ENCODE peak calls at places on chromosomes 6 and 20, in four cellular contexts. P, X, F and G are unnamed samples.

GRCh38 chr6:2626381-2626780 is 124.3 kb downstream of the MYLK4 start:
- DNase-seq in P (no peak), X (no peak), F (no peak), G (no peak)

GRCh38 chr6:111087871-111088667 is 766 bp downstream of the SLC16A10 start:
- DNase-seq in P (peak), X (no peak), F (peak), G (no peak)

GRCh38 chr20:25035924-25036323 is 22.0 kb downstream of the ACSS1 start:
- DNase-seq in P (no peak), X (no peak), F (no peak), G (no peak)

GRCh38 chr6:108526739-108527174 is 34.0 kb upstream of the FOXO3 start:
- DNase-seq in P (no peak), X (peak), F (peak), G (peak)

GRCh38 chr6:159758031-159759001 is 3.5 kb upstream of the ACAT2 start:
- DNase-seq in P (peak), X (no peak), F (peak), G (no peak)

GRCh38 chr6:38784506-38785235 is 69.6 kb downstream of the DNAH8 start:
- DNase-seq in P (no peak), X (no peak), F (no peak), G (no peak)

GRCh38 chr6:169162968-169163903 is 90.4 kb downstream of the THBS2 start:
- DNase-seq in P (peak), X (no peak), F (peak), G (peak)

GRCh38 chr6:134080171-134080795 is 27.9 kb upstream of the SLC2A12 start:
- DNase-seq in P (no peak), X (no peak), F (no peak), G (no peak)

GRCh38 chr20:19709635-19710335 is 48.3 kb upstream of the RIN2 start:
- DNase-seq in P (no peak), X (no peak), F (no peak), G (no peak)

GRCh38 chr6:14459315-14459714 is 341.7 kb downstream of the CD83 start:
- DNase-seq in P (no peak), X (no peak), F (no peak), G (no peak)

GRCh38 chr6:5869261-5869660 is 137.5 kb downstream of the NRN1 start:
- DNase-seq in P (no peak), X (no peak), F (no peak), G (no peak)

GRCh38 chr6:125748534-125749111 is 809 bp upstream of the HEY2 start:
- DNase-seq in P (no peak), X (no peak), F (peak), G (no peak)

GRCh38 chr20:37387519-37388269 is 41.8 kb downstream of the SRC start:
- DNase-seq in P (no peak), X (no peak), F (no peak), G (no peak)

GRCh38 chr20:2084703-2085102 is 16.9 kb upstream of the STK35 start:
- DNase-seq in P (no peak), X (no peak), F (no peak), G (no peak)

GRCh38 chr20:45969712-45970634 is 2.0 kb downstream of the ZNF335 start:
- DNase-seq in P (peak), X (peak), F (peak), G (no peak)

GRCh38 chr6:129446272-129446851 is 263.6 kb downstream of the ARHGAP18 start:
- DNase-seq in P (no peak), X (no peak), F (no peak), G (no peak)

GRCh38 chr20:41287327-41287726 is 30.2 kb downstream of the ZHX3 start:
- DNase-seq in P (no peak), X (no peak), F (no peak), G (no peak)

GRCh38 chr20:33262658-33263065 is 20.4 kb upstream of the BPIFB1 start:
- DNase-seq in P (peak), X (peak), F (peak), G (peak)

GRCh38 chr20:18541741-18542140 is 25.5 kb upstream of the SMIM26 start:
- DNase-seq in P (no peak), X (no peak), F (no peak), G (no peak)

GRCh38 chr6:57257911-57258541 is 35.9 kb upstream of the RAB23 start:
- DNase-seq in P (no peak), X (no peak), F (no peak), G (no peak)

GRCh38 chr6:120211955-120212792 is 862.6 kb upstream of the MAN1A1 start:
- DNase-seq in P (no peak), X (no peak), F (peak), G (no peak)

GRCh38 chr6:48213076-48213788 is 102.2 kb upstream of the PTCHD4 start:
- DNase-seq in P (no peak), X (no peak), F (peak), G (no peak)

GRCh38 chr6:169669889-169670288 is 31.9 kb downstream of the WDR27 start:
- DNase-seq in P (no peak), X (no peak), F (no peak), G (no peak)

GRCh38 chr20:53676987-53677386 is 83.3 kb upstream of the ZNF217 start:
- DNase-seq in P (no peak), X (no peak), F (no peak), G (no peak)

GRCh38 chr6:31129130-31129529 is 8.9 kb upstream of the CDSN start:
- DNase-seq in P (no peak), X (no peak), F (no peak), G (no peak)

GRCh38 chr20:47432251-47433210 is 69.2 kb upstream of the NCOA3 start:
- DNase-seq in P (peak), X (no peak), F (peak), G (no peak)

GRCh38 chr20:41738584-41739193 is 120.5 kb upstream of the CHD6 start:
- DNase-seq in P (peak), X (peak), F (peak), G (peak)

GRCh38 chr6:2891768-2892170 is 11.3 kb downstream of the SERPINB9 start:
- DNase-seq in P (no peak), X (no peak), F (no peak), G (no peak)

GRCh38 chr6:131721161-131721560 is 10.3 kb upstream of the CTAGE9 start:
- DNase-seq in P (no peak), X (no peak), F (no peak), G (no peak)
- TF ChIP-seq TCF7L2 in P (no peak), X (no peak), F (no peak), G (no peak)

DNA sequence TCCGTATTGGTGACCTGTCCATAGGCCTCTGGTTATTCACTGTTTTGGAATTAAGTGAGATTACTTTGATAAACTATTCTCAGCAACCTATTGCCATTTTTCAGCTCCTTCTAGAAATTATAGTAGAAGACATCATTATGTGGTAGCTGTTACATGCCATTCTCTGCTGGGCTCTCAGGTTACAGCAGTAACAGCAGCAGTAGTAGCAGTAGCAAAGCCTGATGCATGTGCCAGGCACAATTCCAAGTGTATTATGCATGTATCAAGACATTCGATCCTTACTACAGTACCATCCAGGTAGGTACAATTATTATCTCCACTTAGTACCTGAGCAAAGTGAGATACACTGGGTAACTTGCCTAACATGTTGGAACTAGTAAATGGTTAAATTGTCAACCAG is 74.3 kb downstream of the RPS12 start:
- DNase-seq in P (no peak), X (no peak), F (no peak), G (no peak)
- TF ChIP-seq TCF7L2 in P (no peak), X (no peak), F (no peak), G (no peak)

GRCh38 chr20:36377348-36378326 is 71.5 kb downstream of the DLGAP4 start:
- DNase-seq in P (no peak), X (no peak), F (no peak), G (no peak)
- TF ChIP-seq TCF7L2 in P (no peak), X (no peak), F (no peak), G (no peak)

DNA sequence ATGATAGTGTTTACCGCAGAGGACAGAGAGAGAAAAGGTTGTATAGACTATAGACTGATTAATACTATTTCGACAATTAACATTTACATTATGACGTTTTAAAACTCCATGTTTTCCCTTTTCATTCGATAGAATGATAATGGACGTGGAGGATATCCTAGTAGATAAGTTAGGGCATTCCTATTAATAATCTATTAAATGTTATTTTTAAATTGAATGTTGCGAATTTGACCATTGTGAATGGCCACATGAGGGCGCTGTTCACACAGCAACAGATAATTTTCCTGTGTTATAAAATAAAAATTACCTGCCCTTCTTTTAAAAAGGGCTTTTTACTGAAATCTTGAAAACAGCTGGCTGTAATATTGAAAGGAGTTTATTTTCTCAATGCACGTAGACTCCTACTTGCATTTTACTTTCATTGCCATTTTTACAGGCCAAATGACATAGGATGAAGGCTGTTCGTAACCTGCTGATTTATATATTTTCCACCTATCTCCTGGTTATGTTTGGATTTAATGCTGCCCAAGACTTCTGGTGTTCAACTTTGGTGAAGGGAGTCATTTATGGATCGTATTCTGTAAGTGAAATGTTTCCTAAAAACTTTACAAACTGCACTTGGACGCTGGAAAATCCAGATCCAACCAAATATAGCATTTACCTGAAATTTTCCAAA is 3.3 kb downstream of the ADGRB3 start:
- DNase-seq in P (no peak), X (peak), F (peak), G (no peak)
- TF ChIP-seq TCF7L2 in P (no peak), X (no peak), F (no peak), G (no peak)

GRCh38 chr6:35142578-35142977 is 1.4 kb upstream of the TCP11 start:
- DNase-seq in P (no peak), X (no peak), F (no peak), G (no peak)
- TF ChIP-seq TCF7L2 in P (no peak), X (no peak), F (no peak), G (no peak)

GRCh38 chr6:84441456-84441855 is 214.0 kb upstream of the CEP162 start:
- DNase-seq in P (no peak), X (no peak), F (no peak), G (no peak)
- TF ChIP-seq TCF7L2 in P (no peak), X (no peak), F (no peak), G (no peak)

DNA sequence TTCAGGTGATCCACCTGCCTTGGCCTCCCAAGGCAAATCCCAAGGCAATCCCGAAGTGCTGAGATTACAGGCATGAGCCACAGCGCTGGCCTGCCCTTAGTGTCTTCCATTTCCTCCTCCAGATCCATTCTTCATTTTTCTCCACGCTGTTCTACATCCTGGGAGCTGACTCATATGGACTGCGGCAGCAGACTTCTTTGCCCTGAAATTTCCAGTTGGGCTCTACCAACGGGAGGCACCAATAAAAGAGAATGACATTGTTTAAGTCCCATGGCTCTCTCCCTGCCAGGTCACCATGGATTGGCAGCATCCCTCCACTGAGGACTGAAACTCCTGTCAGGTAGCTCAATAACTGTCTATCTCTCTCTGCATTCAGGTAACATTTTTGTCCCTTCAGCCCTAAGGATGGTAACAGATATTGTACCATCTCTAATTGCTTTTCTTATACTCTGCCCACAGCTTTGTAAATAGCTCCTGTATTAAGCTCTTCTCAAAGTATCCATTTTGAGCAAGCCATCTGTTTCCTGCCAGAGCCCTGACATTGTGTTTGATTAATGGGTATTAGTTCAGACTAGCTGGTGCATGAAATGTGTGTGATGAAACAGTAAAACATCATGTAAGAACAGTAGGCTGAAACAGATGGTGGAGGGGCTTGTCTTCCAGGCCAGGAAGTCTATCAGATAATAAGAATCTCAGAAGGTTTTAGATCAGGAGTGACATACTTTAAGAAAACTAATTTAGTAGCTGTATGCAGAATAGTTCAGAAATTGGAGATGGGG is 3.6 kb downstream of the TBCC start:
- DNase-seq in P (no peak), X (peak), F (no peak), G (no peak)
- TF ChIP-seq TCF7L2 in P (no peak), X (no peak), F (no peak), G (no peak)

GRCh38 chr20:63163596-63164560 is 52.1 kb downstream of the YTHDF1 start:
- DNase-seq in P (no peak), X (no peak), F (no peak), G (no peak)
- TF ChIP-seq TCF7L2 in P (no peak), X (no peak), F (no peak), G (no peak)